ENCODE peak calls at places on chromosomes 3 and 15, in four cellular contexts. H is K562, G is HepG2, M is GM12878. Q is an unnamed sample.

GRCh38 chr3:43649365-43649968 is 27.7 kb upstream of the ANO10 start:
- DNase-seq in H (no peak), G (no peak), M (no peak), Q (no peak)

GRCh38 chr3:58575986-58576652 is 1.1 kb downstream of the FAM107A start:
- DNase-seq in M (no peak), H (no peak), G (no peak), Q (no peak)

GRCh38 chr3:171227828-171228227 is 201.3 kb upstream of the SLC2A2 start:
- DNase-seq in M (no peak), H (no peak), G (no peak), Q (no peak)

GRCh38 chr3:140145501-140145900 is 210.5 kb downstream of the CLSTN2 start:
- DNase-seq in M (no peak), G (no peak), H (no peak), Q (no peak)

GRCh38 chr3:149377408-149378111 is at the start of gene TM4SF1:
- DNase-seq in G (peak), H (no peak), M (no peak), Q (no peak)

GRCh38 chr15:39852237-39852636 is 67.8 kb downstream of the GPR176 start:
- DNase-seq in G (no peak), M (no peak), H (no peak), Q (no peak)

GRCh38 chr3:172209333-172210321 is 170.2 kb downstream of the FNDC3B start:
- DNase-seq in G (no peak), M (no peak), H (no peak), Q (no peak)

GRCh38 chr3:196141052-196141865 is 59.4 kb upstream of the TFRC start:
- DNase-seq in G (no peak), H (no peak), M (no peak), Q (no peak)

GRCh38 chr3:117603097-117603496 is 893.5 kb downstream of the TUSC7 start:
- DNase-seq in M (no peak), G (no peak), H (no peak), Q (no peak)

GRCh38 chr3:53254190-53254809 is 1.5 kb downstream of the TKT start:
- DNase-seq in M (no peak), G (no peak), H (peak), Q (no peak)

GRCh38 chr15:39651295-39651694 is 70.4 kb downstream of the THBS1 start:
- DNase-seq in G (no peak), H (no peak), M (no peak), Q (no peak)

GRCh38 chr3:12893247-12893646 is 51.9 kb upstream of the RPL32 start:
- DNase-seq in H (no peak), M (no peak), G (no peak), Q (no peak)

GRCh38 chr15:23565395-23566069 is at the start of gene MKRN3:
- DNase-seq in M (no peak), G (peak), H (peak), Q (no peak)
- TF ChIP-seq BRCA1 in M (no peak), G (no peak), H (no peak), Q (no peak)

GRCh38 chr3:151011427-151011826 is 38.9 kb upstream of the CLRN1 start:
- DNase-seq in M (no peak), G (no peak), H (no peak), Q (no peak)

GRCh38 chr3:151012753-151013152 is 40.2 kb upstream of the CLRN1 start:
- DNase-seq in H (no peak), M (no peak), G (no peak), Q (no peak)

GRCh38 chr3:151014619-151015018 is 42.1 kb upstream of the CLRN1 start:
- DNase-seq in M (no peak), G (no peak), H (no peak), Q (no peak)

GRCh38 chr3:151016421-151016820 is 43.9 kb upstream of the CLRN1 start:
- DNase-seq in M (no peak), H (no peak), G (no peak), Q (no peak)

GRCh38 chr3:151015762-151016161 is 43.2 kb upstream of the CLRN1 start:
- DNase-seq in H (no peak), M (no peak), G (no peak), Q (no peak)
- TF ChIP-seq BRCA1 in H (no peak), M (no peak), G (no peak), Q (no peak)

GRCh38 chr3:115518100-115518852 is 105.0 kb upstream of the GAP43 start:
- DNase-seq in M (no peak), H (no peak), G (no peak), Q (no peak)
- TF ChIP-seq BRCA1 in M (no peak), H (no peak), G (no peak), Q (no peak)

DNA sequence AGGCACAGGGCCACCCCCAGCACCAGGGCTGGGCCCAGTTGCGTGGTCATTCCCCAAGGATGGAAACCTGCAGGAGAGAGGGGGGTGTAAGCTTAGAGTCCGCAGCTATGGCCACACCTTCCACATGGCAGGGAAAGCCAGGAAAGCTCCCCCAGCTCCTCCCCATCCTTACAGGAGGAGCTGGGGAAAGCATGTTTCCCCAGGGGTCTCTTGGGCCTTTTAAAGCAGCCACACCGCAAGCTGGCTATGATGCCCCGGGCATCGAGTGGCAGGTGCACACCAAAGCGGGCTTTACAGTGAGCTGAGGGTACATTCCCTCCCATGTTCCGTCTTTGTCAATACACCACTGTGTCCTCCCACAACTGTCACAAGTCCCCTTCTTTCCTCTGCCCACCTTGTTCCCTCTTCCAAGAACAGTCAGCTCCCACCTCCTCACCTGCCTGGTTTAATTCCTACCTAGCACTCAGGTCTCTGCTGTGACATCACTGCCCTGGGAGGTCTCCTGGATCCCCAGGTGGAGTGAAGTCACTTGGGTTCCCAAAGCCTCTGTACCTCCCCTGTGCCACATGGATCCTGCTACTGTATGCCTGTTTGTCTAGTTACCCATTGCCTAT is 3.4 kb upstream of the IFRD2 start:
- DNase-seq in M (no peak), G (no peak), H (no peak), Q (no peak)
- TF ChIP-seq BRCA1 in M (no peak), G (no peak), H (no peak), Q (no peak)

GRCh38 chr3:156131241-156131640 is 10.9 kb downstream of the KCNAB1 start:
- DNase-seq in G (no peak), H (no peak), M (no peak), Q (no peak)
- TF ChIP-seq BRCA1 in G (no peak), H (no peak), M (no peak), Q (no peak)

GRCh38 chr15:68812596-68813548 is 7.8 kb downstream of the ANP32A start:
- DNase-seq in H (no peak), M (no peak), G (no peak), Q (no peak)
- TF ChIP-seq BRCA1 in H (no peak), M (no peak), G (no peak), Q (no peak)

DNA sequence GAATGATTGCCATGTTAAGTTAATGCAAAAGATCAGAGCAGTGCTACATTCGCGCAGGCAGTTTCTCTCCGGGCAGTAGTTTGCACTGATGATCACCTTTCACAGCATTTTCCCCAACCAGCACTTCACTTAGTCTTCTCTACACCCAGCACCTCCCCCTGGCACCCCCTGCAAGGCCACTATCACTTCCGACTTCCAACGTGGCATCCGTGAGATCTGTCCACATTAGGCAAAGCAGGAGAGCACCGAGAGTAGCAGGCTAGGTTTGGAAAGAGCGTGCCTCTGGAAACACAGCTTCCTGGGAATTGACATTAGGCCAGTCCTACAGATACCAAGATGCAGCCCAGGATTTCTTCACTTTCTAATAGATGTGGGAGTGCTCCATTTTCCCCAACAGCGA is 180.2 kb upstream of the CDIN1 start:
- DNase-seq in G (no peak), H (no peak), M (no peak), Q (no peak)
- TF ChIP-seq BRCA1 in G (no peak), H (no peak), M (no peak), Q (no peak)

DNA sequence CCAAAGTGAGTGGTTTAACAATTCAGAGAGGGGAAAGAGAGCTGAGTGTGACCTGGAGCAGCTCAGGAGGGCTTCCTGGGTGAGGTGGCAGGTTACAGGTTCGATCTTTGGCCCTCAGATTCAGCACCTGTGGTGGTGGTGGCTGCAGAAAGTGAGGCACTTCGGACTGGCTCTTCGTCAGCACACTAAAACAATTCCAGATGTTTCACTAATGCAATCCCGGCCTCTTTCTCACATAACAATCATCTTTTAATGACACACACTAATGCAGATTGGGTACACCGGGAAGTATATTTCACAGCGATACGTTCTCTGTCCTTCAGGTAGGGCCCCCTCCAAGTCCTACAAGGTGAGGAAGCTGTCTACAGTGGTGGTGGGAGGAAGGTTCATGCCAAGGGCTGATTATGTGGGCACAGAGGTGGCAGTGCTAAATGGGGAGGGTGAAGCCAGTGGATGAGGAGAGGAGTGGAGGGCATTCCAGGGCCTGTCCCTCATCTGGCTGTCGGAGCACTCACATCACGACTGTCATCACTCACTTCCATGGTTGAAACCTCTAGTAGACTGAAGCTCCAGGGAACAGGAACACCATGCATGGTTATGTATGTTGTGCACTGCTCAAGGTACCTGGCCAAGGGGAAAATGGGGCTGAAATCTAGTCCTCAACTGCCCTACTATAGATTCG is 171.1 kb downstream of the RAB11A start:
- DNase-seq in M (no peak), G (no peak), H (no peak), Q (no peak)
- TF ChIP-seq BRCA1 in M (no peak), G (no peak), H (no peak), Q (no peak)

GRCh38 chr15:73630796-73631471 is 2.3 kb downstream of the NPTN start:
- DNase-seq in H (no peak), G (no peak), M (no peak), Q (no peak)

GRCh38 chr15:73630030-73630429 is 3.2 kb downstream of the NPTN start:
- DNase-seq in G (peak), H (no peak), M (no peak), Q (no peak)

GRCh38 chr15:73626072-73626471 is 7.1 kb downstream of the NPTN start:
- DNase-seq in G (no peak), H (no peak), M (no peak), Q (no peak)

GRCh38 chr15:73628976-73629854 is 4.0 kb downstream of the NPTN start:
- DNase-seq in G (peak), H (no peak), M (no peak), Q (no peak)

DNA sequence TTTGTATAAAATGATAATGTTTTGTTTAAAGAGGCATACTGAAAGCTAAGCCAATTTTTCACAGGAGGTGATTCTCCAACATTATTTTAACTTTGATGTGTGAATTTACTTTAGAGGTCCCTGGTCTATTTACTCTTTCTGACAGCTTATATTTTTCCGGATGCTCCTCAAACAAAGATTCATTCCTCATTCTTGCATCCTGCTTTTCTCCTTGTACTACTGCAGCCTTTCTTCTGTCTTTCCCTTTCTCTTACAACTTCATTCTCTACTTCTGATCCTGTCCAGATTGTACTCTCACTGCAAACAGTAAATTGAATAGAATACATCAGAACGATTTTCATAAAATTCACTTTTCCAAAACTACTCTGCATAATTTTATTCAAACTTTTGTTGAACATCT is 5.1 kb downstream of the NPTN start:
- DNase-seq in M (no peak), G (peak), H (no peak), Q (no peak)
- TF ChIP-seq BRCA1 in M (no peak), G (no peak), H (no peak), Q (no peak)